ENCODE peak calls at places on chromosomes 1 and 21, in seven cellular contexts. One of them, this sample, is unnamed.

GRCh38 chr1:150089846-150090520 is 22.4 kb downstream of the VPS45 start:
- DNase-seq in activated CD8-positive, alpha-beta memory T cell treated with anti-CD3 and anti-CD28 coated beads for 24 hours: no peak
- DNase-seq in AG08395: no peak
- DNase-seq in ELR: no peak
- DNase-seq in HuH-7.5: no peak
- DNase-seq in stimulated activated CD8-positive, alpha-beta memory T cell treated with anti-CD3 and anti-CD28 coated beads, Interleukin-4, amount 100 ng/mL, for 1 hour: no peak
- DNase-seq in NCI-H187 treated with DMSO at 0.1 percent for 48 hours: no peak
- DNase-seq in this sample: no peak

GRCh38 chr1:66999640-67000400 is 54.1 kb downstream of the SLC35D1 start:
- DNase-seq in ELR: no peak
- DNase-seq in NCI-H187 treated with DMSO at 0.1 percent for 48 hours: no peak
- DNase-seq in AG08395: no peak
- DNase-seq in activated CD8-positive, alpha-beta memory T cell treated with anti-CD3 and anti-CD28 coated beads for 24 hours: no peak
- DNase-seq in HuH-7.5: no peak
- DNase-seq in stimulated activated CD8-positive, alpha-beta memory T cell treated with anti-CD3 and anti-CD28 coated beads, Interleukin-4, amount 100 ng/mL, for 1 hour: no peak
- DNase-seq in this sample: no peak

GRCh38 chr1:15139654-15140350 is 13.7 kb upstream of the TMEM51 start:
- DNase-seq in HuH-7.5: no peak
- DNase-seq in NCI-H187 treated with DMSO at 0.1 percent for 48 hours: no peak
- DNase-seq in ELR: peak
- DNase-seq in stimulated activated CD8-positive, alpha-beta memory T cell treated with anti-CD3 and anti-CD28 coated beads, Interleukin-4, amount 100 ng/mL, for 1 hour: no peak
- DNase-seq in activated CD8-positive, alpha-beta memory T cell treated with anti-CD3 and anti-CD28 coated beads for 24 hours: no peak
- DNase-seq in AG08395: no peak
- DNase-seq in this sample: peak

GRCh38 chr1:10671090-10671489 is 125.4 kb downstream of the CASZ1 start:
- DNase-seq in activated CD8-positive, alpha-beta memory T cell treated with anti-CD3 and anti-CD28 coated beads for 24 hours: no peak
- DNase-seq in HuH-7.5: no peak
- DNase-seq in AG08395: no peak
- DNase-seq in NCI-H187 treated with DMSO at 0.1 percent for 48 hours: no peak
- DNase-seq in stimulated activated CD8-positive, alpha-beta memory T cell treated with anti-CD3 and anti-CD28 coated beads, Interleukin-4, amount 100 ng/mL, for 1 hour: no peak
- DNase-seq in ELR: no peak
- DNase-seq in this sample: no peak

GRCh38 chr1:221839794-221840395 is 98.0 kb upstream of the DUSP10 start:
- DNase-seq in activated CD8-positive, alpha-beta memory T cell treated with anti-CD3 and anti-CD28 coated beads for 24 hours: peak
- DNase-seq in stimulated activated CD8-positive, alpha-beta memory T cell treated with anti-CD3 and anti-CD28 coated beads, Interleukin-4, amount 100 ng/mL, for 1 hour: peak
- DNase-seq in ELR: peak
- DNase-seq in AG08395: peak
- DNase-seq in HuH-7.5: no peak
- DNase-seq in NCI-H187 treated with DMSO at 0.1 percent for 48 hours: no peak
- DNase-seq in this sample: peak

GRCh38 chr1:241630005-241630404 is 10.2 kb downstream of the CHML start:
- DNase-seq in NCI-H187 treated with DMSO at 0.1 percent for 48 hours: no peak
- DNase-seq in activated CD8-positive, alpha-beta memory T cell treated with anti-CD3 and anti-CD28 coated beads for 24 hours: no peak
- DNase-seq in HuH-7.5: no peak
- DNase-seq in ELR: no peak
- DNase-seq in AG08395: no peak
- DNase-seq in stimulated activated CD8-positive, alpha-beta memory T cell treated with anti-CD3 and anti-CD28 coated beads, Interleukin-4, amount 100 ng/mL, for 1 hour: no peak
- DNase-seq in this sample: no peak

GRCh38 chr1:41319803-41320711 is 41.2 kb upstream of the FOXO6 start:
- DNase-seq in stimulated activated CD8-positive, alpha-beta memory T cell treated with anti-CD3 and anti-CD28 coated beads, Interleukin-4, amount 100 ng/mL, for 1 hour: no peak
- DNase-seq in activated CD8-positive, alpha-beta memory T cell treated with anti-CD3 and anti-CD28 coated beads for 24 hours: peak
- DNase-seq in ELR: no peak
- DNase-seq in AG08395: no peak
- DNase-seq in HuH-7.5: no peak
- DNase-seq in NCI-H187 treated with DMSO at 0.1 percent for 48 hours: no peak
- DNase-seq in this sample: peak

GRCh38 chr1:48560577-48560976 is 88.6 kb upstream of the SPATA6 start:
- DNase-seq in stimulated activated CD8-positive, alpha-beta memory T cell treated with anti-CD3 and anti-CD28 coated beads, Interleukin-4, amount 100 ng/mL, for 1 hour: no peak
- DNase-seq in ELR: no peak
- DNase-seq in HuH-7.5: no peak
- DNase-seq in activated CD8-positive, alpha-beta memory T cell treated with anti-CD3 and anti-CD28 coated beads for 24 hours: no peak
- DNase-seq in AG08395: no peak
- DNase-seq in NCI-H187 treated with DMSO at 0.1 percent for 48 hours: no peak
- DNase-seq in this sample: no peak

GRCh38 chr21:35359076-35359475 is 310.0 kb upstream of the RUNX1 start:
- DNase-seq in activated CD8-positive, alpha-beta memory T cell treated with anti-CD3 and anti-CD28 coated beads for 24 hours: no peak
- DNase-seq in AG08395: no peak
- DNase-seq in NCI-H187 treated with DMSO at 0.1 percent for 48 hours: no peak
- DNase-seq in HuH-7.5: no peak
- DNase-seq in ELR: no peak
- DNase-seq in stimulated activated CD8-positive, alpha-beta memory T cell treated with anti-CD3 and anti-CD28 coated beads, Interleukin-4, amount 100 ng/mL, for 1 hour: no peak
- DNase-seq in this sample: no peak

GRCh38 chr1:184743062-184743756 is 11.4 kb downstream of the EDEM3 start:
- DNase-seq in AG08395: no peak
- DNase-seq in HuH-7.5: no peak
- DNase-seq in stimulated activated CD8-positive, alpha-beta memory T cell treated with anti-CD3 and anti-CD28 coated beads, Interleukin-4, amount 100 ng/mL, for 1 hour: no peak
- DNase-seq in ELR: peak
- DNase-seq in activated CD8-positive, alpha-beta memory T cell treated with anti-CD3 and anti-CD28 coated beads for 24 hours: no peak
- DNase-seq in NCI-H187 treated with DMSO at 0.1 percent for 48 hours: no peak
- DNase-seq in this sample: no peak

GRCh38 chr1:193884848-193885558 is 698.6 kb upstream of the B3GALT2 start:
- DNase-seq in HuH-7.5: no peak
- DNase-seq in activated CD8-positive, alpha-beta memory T cell treated with anti-CD3 and anti-CD28 coated beads for 24 hours: no peak
- DNase-seq in ELR: no peak
- DNase-seq in AG08395: no peak
- DNase-seq in NCI-H187 treated with DMSO at 0.1 percent for 48 hours: no peak
- DNase-seq in stimulated activated CD8-positive, alpha-beta memory T cell treated with anti-CD3 and anti-CD28 coated beads, Interleukin-4, amount 100 ng/mL, for 1 hour: no peak
- DNase-seq in this sample: no peak

GRCh38 chr1:21084111-21084510 is 92.6 kb downstream of the EIF4G3 start:
- DNase-seq in NCI-H187 treated with DMSO at 0.1 percent for 48 hours: no peak
- DNase-seq in AG08395: no peak
- DNase-seq in activated CD8-positive, alpha-beta memory T cell treated with anti-CD3 and anti-CD28 coated beads for 24 hours: no peak
- DNase-seq in HuH-7.5: no peak
- DNase-seq in ELR: no peak
- DNase-seq in stimulated activated CD8-positive, alpha-beta memory T cell treated with anti-CD3 and anti-CD28 coated beads, Interleukin-4, amount 100 ng/mL, for 1 hour: no peak
- DNase-seq in this sample: no peak